ENCODE peak calls at places on chromosomes 12 and 14, in four cellular contexts. J, Y, C and N are unnamed samples.

GRCh38 chr12:26273811-26274210 is 78.4 kb downstream of the SSPN start:
- DNase-seq in J (no peak), Y (no peak), C (no peak), N (no peak)

GRCh38 chr12:18998343-18999270 is 130.9 kb upstream of the PLEKHA5 start:
- DNase-seq in J (no peak), Y (no peak), C (no peak), N (no peak)

GRCh38 chr14:71753976-71754375 is 178.3 kb upstream of the RGS6 start:
- DNase-seq in J (no peak), Y (no peak), C (no peak), N (no peak)

GRCh38 chr12:77847060-77847541 is 16.4 kb downstream of the NAV3 start:
- DNase-seq in J (no peak), Y (no peak), C (no peak), N (peak; percentile 64)

GRCh38 chr14:67722293-67722692 is 20.6 kb downstream of the RDH12 start:
- DNase-seq in J (peak; percentile 11), Y (no peak), C (no peak), N (no peak)

GRCh38 chr14:33596211-33597080 is 354.4 kb downstream of the EGLN3 start:
- DNase-seq in J (no peak), Y (no peak), C (no peak), N (no peak)

GRCh38 chr12:54173906-54174471 is 14.8 kb downstream of the SMUG1 start:
- DNase-seq in J (no peak), Y (no peak), C (no peak), N (no peak)

GRCh38 chr12:2984249-2984648 is 25.1 kb downstream of the TEAD4 start:
- DNase-seq in J (no peak), Y (no peak), C (no peak), N (no peak)

GRCh38 chr14:46053221-46053620 is 598.4 kb downstream of the RPL10L start:
- DNase-seq in J (no peak), Y (no peak), C (no peak), N (no peak)

GRCh38 chr12:109567296-109567695 is 6.0 kb downstream of the MMAB start:
- DNase-seq in J (no peak), Y (no peak), C (no peak), N (no peak)

GRCh38 chr12:82383930-82384513 is 25.7 kb downstream of the METTL25 start:
- DNase-seq in J (no peak), Y (no peak), C (no peak), N (no peak)

GRCh38 chr12:71124833-71125460 is 32.9 kb downstream of the TSPAN8 start:
- DNase-seq in J (no peak), Y (peak; percentile 32), C (no peak), N (no peak)

DNA sequence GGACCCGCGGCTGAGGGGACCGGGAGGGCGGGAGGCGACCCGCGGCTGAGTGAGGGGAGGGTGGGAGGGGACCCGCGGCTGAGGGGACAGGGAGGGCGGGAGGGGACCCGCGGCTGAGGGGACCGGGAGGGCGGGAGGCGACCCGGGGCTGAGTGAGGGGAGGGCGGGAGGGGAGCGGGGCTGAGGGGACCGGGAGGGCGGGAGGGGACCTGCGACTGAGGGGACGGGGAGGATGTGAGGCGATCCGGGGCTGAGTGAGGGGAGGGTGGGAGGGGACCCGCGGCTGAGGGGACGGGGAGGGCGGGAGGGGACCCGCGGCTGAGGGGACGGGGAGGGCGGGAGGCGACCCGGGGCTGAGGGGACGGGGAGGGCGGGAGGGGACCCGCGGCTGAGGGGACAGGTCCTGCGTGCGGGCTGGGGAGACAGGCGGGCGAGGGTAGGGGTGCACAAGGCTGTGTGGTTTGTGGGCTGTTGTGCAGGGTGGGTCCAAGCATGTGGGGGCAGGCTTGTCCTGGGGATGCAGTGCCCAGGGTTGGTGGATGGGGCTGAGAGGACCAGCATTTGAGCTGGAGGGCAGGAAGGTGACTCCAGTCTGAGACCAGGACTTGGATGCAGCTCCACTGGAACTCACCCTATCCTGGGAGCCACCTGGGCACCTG is 9.2 kb downstream of the PLD4 start:
- DNase-seq in J (no peak), Y (no peak), C (no peak), N (peak; percentile 21)
- TF ChIP-seq CTCF in J (no peak), Y (no peak), C (no peak), N (no peak)

GRCh38 chr12:115456946-115457689 is 773.1 kb upstream of the TBX3 start:
- DNase-seq in J (peak; percentile 19), Y (peak; percentile 71), C (peak; percentile 28), N (no peak)
- TF ChIP-seq CTCF in J (peak; percentile 30), Y (peak; percentile 67), C (peak; percentile 32), N (no peak)

DNA sequence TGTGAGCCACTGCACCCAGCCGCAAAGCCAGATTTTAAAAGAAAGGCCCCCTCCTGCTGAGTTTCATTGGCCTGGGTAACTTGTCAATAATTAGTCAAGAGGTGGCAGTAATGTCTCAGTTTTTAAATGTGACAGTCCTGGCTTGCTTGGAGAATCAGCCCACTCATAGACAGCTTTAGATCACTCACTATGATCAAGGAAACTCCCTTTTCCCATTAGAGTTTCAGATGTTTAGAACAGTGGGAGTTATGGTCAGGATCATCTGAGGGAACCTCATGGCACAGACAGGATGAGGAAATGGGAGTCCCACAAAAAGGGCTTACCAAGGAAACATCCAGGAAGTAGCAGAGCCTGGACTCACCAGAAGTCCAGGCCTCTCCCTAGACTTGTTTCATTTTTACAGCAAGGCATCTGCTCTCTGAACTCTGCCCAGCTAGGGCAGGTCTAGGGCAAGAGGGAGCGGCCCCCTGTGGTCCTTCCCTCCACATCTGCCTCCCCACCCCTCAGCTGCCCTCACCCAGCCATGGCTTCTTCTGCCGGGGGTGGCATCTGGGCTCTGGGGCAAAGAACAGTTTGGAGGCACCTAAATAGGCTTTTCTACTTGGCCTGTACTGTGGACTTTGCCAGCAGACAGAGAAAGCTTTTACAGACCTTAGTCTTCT is 11.2 kb downstream of the BCL2L14 start:
- DNase-seq in J (no peak), Y (peak; percentile 70), C (peak; percentile 73), N (peak; percentile 82)
- TF ChIP-seq CTCF in J (no peak), Y (peak; percentile 78), C (peak; percentile 75), N (no peak)

DNA sequence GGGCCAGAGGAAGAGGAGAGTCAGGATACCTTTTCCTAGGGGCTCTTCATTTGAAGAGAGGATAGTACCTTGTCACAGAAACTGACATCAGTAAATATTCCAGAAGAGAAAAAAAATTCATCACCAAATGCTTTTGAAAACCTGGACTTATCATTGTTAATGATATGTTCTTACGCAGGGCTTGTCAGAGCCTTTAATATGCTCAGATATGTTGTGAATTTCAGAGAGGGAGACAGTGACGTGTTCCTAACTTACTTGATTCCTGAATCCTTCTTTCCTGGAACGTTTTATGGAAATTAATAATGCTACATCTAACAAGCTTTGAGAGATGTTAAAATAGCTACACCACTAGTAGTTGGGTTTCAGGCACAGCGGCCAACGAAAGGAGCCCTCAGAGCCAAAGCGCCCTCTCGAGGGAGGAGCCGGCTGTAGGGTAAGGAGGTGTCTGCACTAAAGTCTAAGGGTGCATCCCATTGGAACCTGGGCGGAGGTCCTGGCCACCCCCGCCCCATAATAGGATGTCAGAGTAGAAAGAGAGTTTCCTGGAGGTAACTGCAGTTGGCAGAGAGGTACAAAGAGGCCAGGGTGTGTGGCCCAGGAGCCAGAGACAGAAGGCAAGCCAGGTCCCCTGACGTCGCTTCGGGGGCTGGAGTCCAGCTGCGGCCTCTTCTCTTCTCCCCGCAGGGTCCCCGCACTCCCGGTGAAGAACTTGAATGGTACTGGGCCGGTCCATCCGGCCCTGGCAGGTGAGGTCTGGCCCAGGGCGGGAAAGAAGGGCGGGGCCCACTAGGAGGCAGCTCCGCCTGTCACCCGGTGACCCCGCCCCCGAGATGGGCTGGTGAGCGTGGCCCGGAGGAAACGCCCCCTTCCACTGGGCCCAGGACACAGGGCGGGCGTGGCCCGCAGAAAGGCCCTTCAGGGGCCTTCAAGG is 36.2 kb downstream of the DTX1 start:
- DNase-seq in J (peak; percentile 77), Y (no peak), C (peak; percentile 85), N (peak; percentile 81)
- TF ChIP-seq CTCF in J (no peak), Y (peak; percentile 38), C (peak; percentile 52), N (peak; percentile 65)

GRCh38 chr12:12721251-12721689 is 4.1 kb downstream of the CDKN1B start:
- DNase-seq in J (no peak), Y (no peak), C (no peak), N (no peak)

GRCh38 chr12:12719496-12719895 is 2.3 kb downstream of the CDKN1B start:
- DNase-seq in J (no peak), Y (no peak), C (no peak), N (no peak)

GRCh38 chr12:12722351-12723146 is 5.4 kb downstream of the CDKN1B start:
- DNase-seq in J (no peak), Y (no peak), C (peak; percentile 17), N (no peak)

GRCh38 chr12:12720052-12720451 is 2.9 kb downstream of the CDKN1B start:
- DNase-seq in J (no peak), Y (no peak), C (no peak), N (no peak)

GRCh38 chr12:12720637-12721250 is 3.6 kb downstream of the CDKN1B start:
- DNase-seq in J (no peak), Y (no peak), C (no peak), N (no peak)
- TF ChIP-seq CTCF in J (no peak), Y (no peak), C (no peak), N (no peak)

GRCh38 chr14:74762917-74763802 is at the start of gene YLPM1:
- DNase-seq in J (peak; percentile 90), Y (peak; percentile 94), C (peak; percentile 91), N (peak; percentile 95)

GRCh38 chr14:74771409-74771808 is 8.3 kb downstream of the YLPM1 start:
- DNase-seq in J (no peak), Y (no peak), C (no peak), N (no peak)

GRCh38 chr14:74763803-74764531 is 851 bp downstream of the YLPM1 start:
- DNase-seq in J (peak; percentile 6), Y (no peak), C (no peak), N (no peak)

GRCh38 chr14:74765721-74766120 is 2.6 kb downstream of the YLPM1 start:
- DNase-seq in J (no peak), Y (no peak), C (no peak), N (no peak)
- TF ChIP-seq CTCF in J (no peak), Y (no peak), C (no peak), N (no peak)

GRCh38 chr12:115767921-115768320 is 509.6 kb downstream of the MED13L start:
- DNase-seq in J (no peak), Y (no peak), C (no peak), N (no peak)

GRCh38 chr12:115771601-115772000 is 505.9 kb downstream of the MED13L start:
- DNase-seq in J (no peak), Y (no peak), C (no peak), N (no peak)

GRCh38 chr12:115774148-115774905 is 503.2 kb downstream of the MED13L start:
- DNase-seq in J (no peak), Y (no peak), C (no peak), N (no peak)

GRCh38 chr12:115770643-115771042 is 506.9 kb downstream of the MED13L start:
- DNase-seq in J (no peak), Y (no peak), C (no peak), N (no peak)

GRCh38 chr12:115771065-115771464 is 506.4 kb downstream of the MED13L start:
- DNase-seq in J (peak; percentile 8), Y (peak; percentile 33), C (no peak), N (no peak)
- TF ChIP-seq CTCF in J (no peak), Y (peak; percentile 67), C (peak; percentile 41), N (no peak)

GRCh38 chr14:77988096-77988870 is 181.9 kb upstream of the NRXN3 start:
- DNase-seq in J (no peak), Y (no peak), C (no peak), N (no peak)
- TF ChIP-seq CTCF in J (no peak), Y (no peak), C (no peak), N (no peak)